ENCODE peak calls at places on chromosomes 13 and 19, in four cellular contexts. One of them, this sample, is unnamed. For H3K9me2, the result is how much of the 10 kb centered on the place peaks cover.

GRCh38 chr13:34721631-34722144 is 220.4 kb upstream of the NBEA start:
- DNase-seq in hepatocyte: no peak
- DNase-seq in GM23248: no peak
- DNase-seq in PC-9: no peak
- DNase-seq in this sample: no peak

GRCh38 chr13:113034451-113035208 is 65.6 kb downstream of the MCF2L start:
- DNase-seq in hepatocyte: peak
- DNase-seq in GM23248: peak
- DNase-seq in PC-9: peak
- DNase-seq in this sample: peak

GRCh38 chr13:59962343-59962742 is 201.4 kb downstream of the DIAPH3 start:
- DNase-seq in hepatocyte: no peak
- DNase-seq in GM23248: no peak
- DNase-seq in PC-9: no peak
- DNase-seq in this sample: peak

GRCh38 chr19:8412783-8413592 is at the start of gene MARCHF2:
- DNase-seq in hepatocyte: peak
- DNase-seq in GM23248: peak
- DNase-seq in PC-9: peak
- DNase-seq in this sample: peak

GRCh38 chr19:2070436-2070827 is 19.4 kb upstream of the MKNK2 start:
- DNase-seq in hepatocyte: no peak
- DNase-seq in GM23248: no peak
- DNase-seq in PC-9: no peak
- DNase-seq in this sample: no peak

GRCh38 chr19:21838646-21839045 is 2.7 kb upstream of the ZNF43 start:
- DNase-seq in hepatocyte: no peak
- DNase-seq in GM23248: no peak
- DNase-seq in PC-9: no peak
- DNase-seq in this sample: no peak

GRCh38 chr19:37716140-37716539 is 3.4 kb downstream of the ZNF607 start:
- DNase-seq in hepatocyte: no peak
- DNase-seq in GM23248: no peak
- DNase-seq in PC-9: no peak
- DNase-seq in this sample: no peak

GRCh38 chr19:17777840-17778620 is 16.9 kb upstream of the B3GNT3 start:
- DNase-seq in hepatocyte: peak
- DNase-seq in GM23248: peak
- DNase-seq in PC-9: peak
- DNase-seq in this sample: peak

GRCh38 chr13:26247011-26247410 is 6.9 kb upstream of the CDK8 start:
- DNase-seq in hepatocyte: no peak
- DNase-seq in GM23248: no peak
- DNase-seq in PC-9: no peak
- DNase-seq in this sample: no peak

GRCh38 chr19:41887711-41888382 is 4.9 kb downstream of the ARHGEF1 start:
- DNase-seq in hepatocyte: peak
- DNase-seq in GM23248: peak
- DNase-seq in PC-9: peak
- DNase-seq in this sample: peak

GRCh38 chr13:78610381-78610883 is 7.1 kb upstream of the POU4F1 start:
- DNase-seq in hepatocyte: no peak
- DNase-seq in GM23248: no peak
- DNase-seq in PC-9: no peak
- DNase-seq in this sample: no peak

GRCh38 chr13:78608254-78608704 is 4.9 kb upstream of the POU4F1 start:
- DNase-seq in hepatocyte: no peak
- DNase-seq in GM23248: no peak
- DNase-seq in PC-9: no peak
- DNase-seq in this sample: no peak

GRCh38 chr13:78611040-78611439 is 7.7 kb upstream of the POU4F1 start:
- DNase-seq in hepatocyte: no peak
- DNase-seq in GM23248: no peak
- DNase-seq in PC-9: no peak
- DNase-seq in this sample: no peak

GRCh38 chr13:78608705-78609463 is 5.5 kb upstream of the POU4F1 start:
- DNase-seq in hepatocyte: no peak
- DNase-seq in GM23248: peak
- DNase-seq in PC-9: no peak
- DNase-seq in this sample: peak

GRCh38 chr13:78609464-78610205 is 6.3 kb upstream of the POU4F1 start:
- DNase-seq in hepatocyte: no peak
- DNase-seq in GM23248: peak
- DNase-seq in PC-9: no peak
- DNase-seq in this sample: peak
- TF ChIP-seq EZH2 in hepatocyte: peak
- TF ChIP-seq EZH2 in GM23248: peak
- TF ChIP-seq EZH2 in PC-9: no peak
- TF ChIP-seq EZH2 in this sample: peak

DNA sequence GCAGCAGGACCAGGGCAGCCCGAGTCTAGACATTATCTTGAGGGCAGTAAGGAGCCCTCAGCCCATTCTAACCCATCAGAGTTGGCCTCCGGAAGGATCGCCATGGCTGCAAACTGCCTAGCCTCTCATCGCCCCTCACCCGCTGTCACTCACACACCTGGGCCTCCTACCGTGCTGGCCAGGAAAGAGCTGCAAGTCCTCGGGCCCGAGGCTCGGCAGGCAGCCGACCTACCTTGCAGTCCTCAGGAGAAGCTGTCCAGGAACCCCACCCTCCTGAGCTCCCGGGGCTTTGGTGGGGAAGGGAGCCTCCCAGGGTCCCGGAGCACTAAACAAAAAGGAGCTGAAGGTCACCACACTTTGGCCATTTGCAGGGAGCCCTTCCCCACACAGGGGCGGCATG is 46.8 kb downstream of the CCNE1 start:
- DNase-seq in hepatocyte: no peak
- DNase-seq in GM23248: no peak
- DNase-seq in PC-9: no peak
- DNase-seq in this sample: peak
- H3K4me3 ChIP-seq in hepatocyte: no peak
- H3K4me3 ChIP-seq in GM23248: no peak
- H3K4me3 ChIP-seq in PC-9: no peak
- H3K4me3 ChIP-seq in this sample: no peak

DNA sequence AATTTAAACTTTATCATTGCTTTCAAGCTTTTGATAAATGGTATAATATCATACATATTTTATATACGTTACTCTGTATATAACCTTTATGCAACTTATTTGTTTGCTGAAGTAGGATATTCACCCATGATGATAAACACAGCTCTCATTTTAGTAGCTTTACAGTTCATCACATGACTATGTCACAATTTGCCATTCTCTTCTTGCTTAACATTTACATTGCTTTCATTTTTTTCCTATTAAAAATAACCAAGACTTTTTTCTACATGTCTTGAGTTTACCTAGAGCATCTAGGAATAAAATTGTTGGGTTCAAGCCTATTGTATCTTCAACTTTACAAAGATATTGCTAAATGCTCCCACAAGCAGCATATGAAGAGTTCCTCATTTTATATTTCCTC is 54.0 kb downstream of the KCNRG start:
- DNase-seq in hepatocyte: no peak
- DNase-seq in GM23248: peak
- DNase-seq in PC-9: no peak
- DNase-seq in this sample: no peak
- H3K9me2 ChIP-seq in hepatocyte: under half
- H3K9me2 ChIP-seq in GM23248: under half
- H3K9me2 ChIP-seq in PC-9: under half
- H3K9me2 ChIP-seq in this sample: under half

DNA sequence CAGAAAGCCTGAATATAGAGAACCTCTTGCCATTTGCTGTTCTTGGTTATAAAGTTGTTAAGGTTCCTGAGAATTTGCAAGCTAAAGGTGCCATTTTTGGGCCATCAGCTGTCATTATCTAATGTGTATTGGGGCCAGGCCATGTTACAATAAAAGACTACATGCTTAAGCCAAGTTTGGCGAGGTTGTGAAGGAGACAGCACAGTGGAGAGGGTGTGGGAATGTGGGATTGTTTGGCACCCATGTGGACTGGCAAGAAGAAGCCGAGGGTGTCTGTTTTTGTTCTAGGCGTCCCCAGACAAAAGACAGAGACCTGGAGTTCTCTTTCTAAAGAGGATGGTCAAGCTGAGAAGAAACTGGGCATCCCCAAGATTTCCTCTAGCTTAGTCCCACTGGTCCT is 64.7 kb downstream of the ZNF44 start:
- DNase-seq in hepatocyte: no peak
- DNase-seq in GM23248: no peak
- DNase-seq in PC-9: no peak
- DNase-seq in this sample: no peak
- TF ChIP-seq EZH2 in hepatocyte: no peak
- TF ChIP-seq EZH2 in GM23248: no peak
- TF ChIP-seq EZH2 in PC-9: no peak
- TF ChIP-seq EZH2 in this sample: no peak

GRCh38 chr19:48615145-48616040 is 517 bp upstream of the FAM83E start:
- DNase-seq in hepatocyte: peak
- DNase-seq in GM23248: no peak
- DNase-seq in PC-9: no peak
- DNase-seq in this sample: peak
- H3K4me3 ChIP-seq in hepatocyte: no peak
- H3K4me3 ChIP-seq in GM23248: no peak
- H3K4me3 ChIP-seq in PC-9: peak
- H3K4me3 ChIP-seq in this sample: peak

GRCh38 chr19:38888876-38889275 is 10.5 kb downstream of the SIRT2 start:
- DNase-seq in hepatocyte: no peak
- DNase-seq in GM23248: no peak
- DNase-seq in PC-9: no peak
- DNase-seq in this sample: no peak
- H3K9me2 ChIP-seq in hepatocyte: under half
- H3K9me2 ChIP-seq in GM23248: under half
- H3K9me2 ChIP-seq in PC-9: under half
- H3K9me2 ChIP-seq in this sample: under half

GRCh38 chr19:4187313-4188122 is 5.0 kb downstream of the ANKRD24 start:
- DNase-seq in hepatocyte: no peak
- DNase-seq in GM23248: no peak
- DNase-seq in PC-9: no peak
- DNase-seq in this sample: no peak

GRCh38 chr19:4183967-4184717 is 1.7 kb downstream of the ANKRD24 start:
- DNase-seq in hepatocyte: no peak
- DNase-seq in GM23248: peak
- DNase-seq in PC-9: no peak
- DNase-seq in this sample: no peak

GRCh38 chr19:4184718-4185352 is 2.3 kb downstream of the ANKRD24 start:
- DNase-seq in hepatocyte: no peak
- DNase-seq in GM23248: no peak
- DNase-seq in PC-9: no peak
- DNase-seq in this sample: no peak

GRCh38 chr19:4185413-4186086 is 3.1 kb downstream of the ANKRD24 start:
- DNase-seq in hepatocyte: no peak
- DNase-seq in GM23248: no peak
- DNase-seq in PC-9: no peak
- DNase-seq in this sample: no peak

DNA sequence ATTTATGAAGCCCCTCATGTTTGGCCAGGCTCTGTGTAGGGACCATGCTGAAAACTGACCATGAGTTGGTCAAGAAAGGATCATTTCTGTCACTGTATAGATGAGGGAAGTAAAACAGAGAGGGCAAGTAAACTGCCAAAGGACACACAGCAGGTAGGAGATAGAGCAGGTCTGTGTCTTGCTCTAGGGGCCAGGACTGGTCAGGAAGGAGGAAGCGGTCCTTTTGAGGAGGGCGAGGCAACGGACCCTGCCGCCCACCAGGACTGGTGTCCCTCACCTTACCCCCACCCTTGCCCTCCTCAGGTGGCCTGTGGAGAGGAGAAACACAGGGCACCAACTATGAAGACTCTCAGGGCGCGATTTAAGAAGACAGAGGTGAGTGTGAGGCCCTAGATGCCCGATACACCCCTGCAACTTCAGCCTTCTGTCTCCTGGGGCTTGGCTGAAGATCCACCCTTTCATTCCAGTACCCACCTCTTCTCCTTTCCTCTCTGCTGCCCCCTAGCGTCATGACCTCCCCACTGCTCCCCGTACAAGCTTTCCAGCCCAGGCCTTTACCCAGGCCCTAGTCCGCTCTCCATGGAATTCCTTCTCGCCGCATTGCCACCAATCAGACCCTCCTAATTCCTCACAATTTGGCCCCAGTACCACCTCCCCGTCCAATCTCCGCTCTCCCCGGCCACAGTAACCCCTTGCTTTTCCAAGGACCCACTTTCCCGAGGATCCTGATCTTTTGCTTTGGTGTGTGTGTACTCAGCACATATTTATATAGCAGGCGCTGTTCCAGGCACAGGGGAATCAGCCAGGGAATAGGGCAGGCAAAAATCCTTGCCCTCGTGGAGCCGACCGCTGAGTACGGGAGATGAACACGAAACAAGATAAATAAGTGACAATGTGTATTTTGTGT is 3.9 kb downstream of the ANKRD24 start:
- DNase-seq in hepatocyte: peak
- DNase-seq in GM23248: peak
- DNase-seq in PC-9: no peak
- DNase-seq in this sample: peak
- TF ChIP-seq EZH2 in hepatocyte: no peak
- TF ChIP-seq EZH2 in GM23248: no peak
- TF ChIP-seq EZH2 in PC-9: no peak
- TF ChIP-seq EZH2 in this sample: no peak

GRCh38 chr13:109729031-109729870 is 57.1 kb downstream of the IRS2 start:
- DNase-seq in hepatocyte: no peak
- DNase-seq in GM23248: peak
- DNase-seq in PC-9: no peak
- DNase-seq in this sample: no peak
- H3K4me3 ChIP-seq in hepatocyte: no peak
- H3K4me3 ChIP-seq in GM23248: no peak
- H3K4me3 ChIP-seq in PC-9: no peak
- H3K4me3 ChIP-seq in this sample: no peak

GRCh38 chr13:87942204-87942603 is 271.0 kb downstream of the SLITRK5 start:
- DNase-seq in hepatocyte: no peak
- DNase-seq in GM23248: no peak
- DNase-seq in PC-9: no peak
- DNase-seq in this sample: no peak

GRCh38 chr13:87941244-87941643 is 270.1 kb downstream of the SLITRK5 start:
- DNase-seq in hepatocyte: no peak
- DNase-seq in GM23248: no peak
- DNase-seq in PC-9: no peak
- DNase-seq in this sample: no peak

DNA sequence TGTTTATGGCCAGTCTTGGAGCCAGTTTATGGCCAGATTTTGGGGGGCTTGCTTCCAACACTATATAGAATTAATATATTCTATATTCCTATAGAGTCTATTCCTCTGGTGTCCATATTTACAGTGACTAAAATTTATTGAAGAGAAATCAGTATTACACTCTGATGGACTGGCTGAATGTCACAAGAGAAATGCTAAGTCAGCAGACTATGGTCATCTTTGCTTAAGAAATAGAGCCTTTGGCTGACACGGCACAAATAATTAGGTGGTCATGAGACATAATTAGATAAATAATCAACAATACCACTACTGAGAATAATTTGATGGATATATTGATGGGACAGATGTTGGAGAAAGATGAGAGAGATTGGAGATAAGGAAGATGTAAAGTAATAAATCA is 272.9 kb downstream of the SLITRK5 start:
- DNase-seq in hepatocyte: no peak
- DNase-seq in GM23248: no peak
- DNase-seq in PC-9: no peak
- DNase-seq in this sample: no peak
- H3K9me2 ChIP-seq in hepatocyte: under half
- H3K9me2 ChIP-seq in GM23248: under half
- H3K9me2 ChIP-seq in PC-9: under half
- H3K9me2 ChIP-seq in this sample: under half